ENCODE peak calls at places on chromosomes 11 and 22, in nine cellular contexts. One of them, this sample, is unnamed.

GRCh38 chr22:34293324-34293723 is 373.0 kb upstream of the LARGE1 start:
- DNase-seq in activated naive CD4-positive, alpha-beta T cell: no peak
- DNase-seq in nephron progenitor cell: no peak
- DNase-seq in NCI-H1694 treated with DMSO at 0.1 percent for 48 hours: no peak
- DNase-seq in stimulated activated CD4-positive, alpha-beta T cell treated with anti-CD3 and anti-CD28 coated beads, Interleukin-2, amount 100 ng/mL, for 24 hours: no peak
- DNase-seq in HuH-7.5: no peak
- DNase-seq in mesenchymal stem cell: no peak
- DNase-seq in activated T-helper 9 cell treated with anti-CD3 and anti-CD28 coated beads, Interleukin-2, amount 50 U/mL, for 16 hours: no peak
- DNase-seq in lower leg skin: no peak
- DNase-seq in this sample: no peak

GRCh38 chr11:65546217-65546958 is 11.8 kb downstream of the LTBP3 start:
- DNase-seq in activated naive CD4-positive, alpha-beta T cell: peak
- DNase-seq in nephron progenitor cell: peak
- DNase-seq in NCI-H1694 treated with DMSO at 0.1 percent for 48 hours: no peak
- DNase-seq in stimulated activated CD4-positive, alpha-beta T cell treated with anti-CD3 and anti-CD28 coated beads, Interleukin-2, amount 100 ng/mL, for 24 hours: peak
- DNase-seq in HuH-7.5: peak
- DNase-seq in mesenchymal stem cell: peak
- DNase-seq in activated T-helper 9 cell treated with anti-CD3 and anti-CD28 coated beads, Interleukin-2, amount 50 U/mL, for 16 hours: peak
- DNase-seq in lower leg skin: peak
- DNase-seq in this sample: peak

GRCh38 chr11:71247551-71248250 is 4.7 kb downstream of the SHANK2 start:
- DNase-seq in activated naive CD4-positive, alpha-beta T cell: no peak
- DNase-seq in nephron progenitor cell: no peak
- DNase-seq in NCI-H1694 treated with DMSO at 0.1 percent for 48 hours: peak
- DNase-seq in stimulated activated CD4-positive, alpha-beta T cell treated with anti-CD3 and anti-CD28 coated beads, Interleukin-2, amount 100 ng/mL, for 24 hours: no peak
- DNase-seq in HuH-7.5: no peak
- DNase-seq in mesenchymal stem cell: peak
- DNase-seq in activated T-helper 9 cell treated with anti-CD3 and anti-CD28 coated beads, Interleukin-2, amount 50 U/mL, for 16 hours: no peak
- DNase-seq in lower leg skin: peak
- DNase-seq in this sample: no peak

GRCh38 chr11:65445101-65445603 is 22.6 kb downstream of the NEAT1 start:
- DNase-seq in activated naive CD4-positive, alpha-beta T cell: no peak
- DNase-seq in nephron progenitor cell: no peak
- DNase-seq in NCI-H1694 treated with DMSO at 0.1 percent for 48 hours: no peak
- DNase-seq in stimulated activated CD4-positive, alpha-beta T cell treated with anti-CD3 and anti-CD28 coated beads, Interleukin-2, amount 100 ng/mL, for 24 hours: no peak
- DNase-seq in HuH-7.5: no peak
- DNase-seq in mesenchymal stem cell: peak
- DNase-seq in activated T-helper 9 cell treated with anti-CD3 and anti-CD28 coated beads, Interleukin-2, amount 50 U/mL, for 16 hours: no peak
- DNase-seq in lower leg skin: peak
- DNase-seq in this sample: no peak

GRCh38 chr11:63613517-63614135 is 607 bp downstream of the PLAAT3 start:
- DNase-seq in activated naive CD4-positive, alpha-beta T cell: no peak
- DNase-seq in nephron progenitor cell: peak
- DNase-seq in NCI-H1694 treated with DMSO at 0.1 percent for 48 hours: no peak
- DNase-seq in stimulated activated CD4-positive, alpha-beta T cell treated with anti-CD3 and anti-CD28 coated beads, Interleukin-2, amount 100 ng/mL, for 24 hours: peak
- DNase-seq in HuH-7.5: peak
- DNase-seq in mesenchymal stem cell: peak
- DNase-seq in activated T-helper 9 cell treated with anti-CD3 and anti-CD28 coated beads, Interleukin-2, amount 50 U/mL, for 16 hours: peak
- DNase-seq in lower leg skin: peak
- DNase-seq in this sample: no peak

GRCh38 chr11:95289378-95289777 is 58.4 kb upstream of the SESN3 start:
- DNase-seq in activated naive CD4-positive, alpha-beta T cell: no peak
- DNase-seq in nephron progenitor cell: no peak
- DNase-seq in NCI-H1694 treated with DMSO at 0.1 percent for 48 hours: no peak
- DNase-seq in stimulated activated CD4-positive, alpha-beta T cell treated with anti-CD3 and anti-CD28 coated beads, Interleukin-2, amount 100 ng/mL, for 24 hours: no peak
- DNase-seq in HuH-7.5: no peak
- DNase-seq in mesenchymal stem cell: no peak
- DNase-seq in activated T-helper 9 cell treated with anti-CD3 and anti-CD28 coated beads, Interleukin-2, amount 50 U/mL, for 16 hours: no peak
- DNase-seq in lower leg skin: no peak
- DNase-seq in this sample: no peak

GRCh38 chr22:27820896-27821866 is 19.6 kb upstream of the MN1 start:
- DNase-seq in activated naive CD4-positive, alpha-beta T cell: no peak
- DNase-seq in nephron progenitor cell: no peak
- DNase-seq in NCI-H1694 treated with DMSO at 0.1 percent for 48 hours: no peak
- DNase-seq in stimulated activated CD4-positive, alpha-beta T cell treated with anti-CD3 and anti-CD28 coated beads, Interleukin-2, amount 100 ng/mL, for 24 hours: no peak
- DNase-seq in HuH-7.5: no peak
- DNase-seq in mesenchymal stem cell: no peak
- DNase-seq in activated T-helper 9 cell treated with anti-CD3 and anti-CD28 coated beads, Interleukin-2, amount 50 U/mL, for 16 hours: no peak
- DNase-seq in lower leg skin: no peak
- DNase-seq in this sample: no peak

GRCh38 chr11:6609502-6610015 is 2.5 kb downstream of the TAF10 start:
- DNase-seq in activated naive CD4-positive, alpha-beta T cell: no peak
- DNase-seq in nephron progenitor cell: no peak
- DNase-seq in NCI-H1694 treated with DMSO at 0.1 percent for 48 hours: no peak
- DNase-seq in stimulated activated CD4-positive, alpha-beta T cell treated with anti-CD3 and anti-CD28 coated beads, Interleukin-2, amount 100 ng/mL, for 24 hours: no peak
- DNase-seq in HuH-7.5: no peak
- DNase-seq in mesenchymal stem cell: no peak
- DNase-seq in activated T-helper 9 cell treated with anti-CD3 and anti-CD28 coated beads, Interleukin-2, amount 50 U/mL, for 16 hours: no peak
- DNase-seq in lower leg skin: peak
- DNase-seq in this sample: no peak

GRCh38 chr11:78551066-78551465 is 23.6 kb downstream of the NARS2 start:
- DNase-seq in activated naive CD4-positive, alpha-beta T cell: no peak
- DNase-seq in nephron progenitor cell: no peak
- DNase-seq in NCI-H1694 treated with DMSO at 0.1 percent for 48 hours: no peak
- DNase-seq in stimulated activated CD4-positive, alpha-beta T cell treated with anti-CD3 and anti-CD28 coated beads, Interleukin-2, amount 100 ng/mL, for 24 hours: no peak
- DNase-seq in HuH-7.5: no peak
- DNase-seq in mesenchymal stem cell: no peak
- DNase-seq in activated T-helper 9 cell treated with anti-CD3 and anti-CD28 coated beads, Interleukin-2, amount 50 U/mL, for 16 hours: no peak
- DNase-seq in lower leg skin: no peak
- DNase-seq in this sample: no peak

This sample was measured in NCI-H748 treated with DMSO at 0.1 percent for 48 hours.